ENCODE peak calls at places on chromosomes 13 and 19, in five cellular contexts. J is central memory CD4-positive, alpha-beta T cell; N is left ventricle myocardium inferior; U is ACHN; K is posterior cingulate gyrus. A is an unnamed sample.

GRCh38 chr19:32223595-32224370 is 121.6 kb upstream of the ZNF507 start:
- DNase-seq in J (no peak), N (no peak), U (no peak), K (no peak), A (no peak)

GRCh38 chr19:14354445-14354844 is 26.8 kb upstream of the ADGRE5 start:
- DNase-seq in J (no peak), N (no peak), U (no peak), K (no peak), A (no peak)

GRCh38 chr19:16801599-16801998 is 27.6 kb upstream of the SIN3B start:
- DNase-seq in J (no peak), N (no peak), U (no peak), K (no peak), A (no peak)

GRCh38 chr19:1261863-1262686 is 7.1 kb upstream of the CIRBP start:
- DNase-seq in J (peak), N (peak), U (peak), K (no peak), A (peak)

GRCh38 chr13:49246850-49247721 is 639 bp upstream of the CDADC1 start:
- DNase-seq in J (no peak), N (no peak), U (no peak), K (no peak), A (no peak)

GRCh38 chr13:21603531-21604448 is at the start of gene MICU2:
- DNase-seq in J (peak), N (peak), U (peak), K (peak), A (peak)

GRCh38 chr13:30178976-30179375 is 128.4 kb downstream of the KATNAL1 start:
- DNase-seq in J (no peak), N (no peak), U (no peak), K (no peak), A (no peak)

GRCh38 chr13:106373989-106374572 is 161.4 kb downstream of the EFNB2 start:
- DNase-seq in J (no peak), N (no peak), U (no peak), K (no peak), A (no peak)

A was measured in aorta.